ENCODE peak calls at places on chromosomes 6 and 20, in ten cellular contexts. O, C, D, S, W, P, A, Y, H and E are unnamed samples.

GRCh38 chr6:159790947-159791598 is 806 bp downstream of the MRPL18 start:
- DNase-seq in O (no peak), C (no peak), D (no peak), S (no peak), W (peak), P (no peak), A (peak), Y (no peak), H (no peak), E (no peak)

GRCh38 chr6:93248591-93248990 is 170.8 kb downstream of the EPHA7 start:
- DNase-seq in O (no peak), C (no peak), D (no peak), S (no peak), W (no peak), P (no peak), A (peak), Y (no peak), H (no peak), E (peak)

GRCh38 chr6:107271208-107271790 is 156.0 kb upstream of the BEND3 start:
- DNase-seq in O (no peak), C (no peak), D (no peak), S (no peak), W (no peak), P (no peak), A (no peak), Y (no peak), H (no peak), E (no peak)

GRCh38 chr6:40293824-40294188 is 293.4 kb downstream of the LRFN2 start:
- DNase-seq in O (no peak), C (no peak), D (no peak), S (no peak), W (peak), P (no peak), A (no peak), Y (no peak), H (no peak), E (no peak)

GRCh38 chr20:53582574-53583351 is 10.9 kb downstream of the ZNF217 start:
- DNase-seq in O (no peak), C (peak), D (peak), S (peak), W (peak), P (peak), A (peak), Y (peak), H (peak), E (peak)

GRCh38 chr6:112357801-112358200 is 10.7 kb downstream of the RFPL4B start:
- DNase-seq in O (no peak), C (peak), D (no peak), S (no peak), W (no peak), P (peak), A (peak), Y (peak), H (peak), E (peak)

GRCh38 chr6:139708342-139709199 is 334.1 kb upstream of the CITED2 start:
- DNase-seq in O (no peak), C (peak), D (peak), S (no peak), W (no peak), P (peak), A (peak), Y (peak), H (peak), E (peak)

GRCh38 chr6:137692806-137693205 is 174.3 kb upstream of the TNFAIP3 start:
- DNase-seq in O (no peak), C (peak), D (no peak), S (no peak), W (no peak), P (peak), A (peak), Y (no peak), H (no peak), E (no peak)

GRCh38 chr6:139540276-139540675 is 165.8 kb upstream of the CITED2 start:
- DNase-seq in O (no peak), C (peak), D (no peak), S (peak), W (no peak), P (peak), A (peak), Y (peak), H (peak), E (peak)

GRCh38 chr20:1555952-1556351 is 1.6 kb downstream of the SIRPD start:
- DNase-seq in O (no peak), C (no peak), D (no peak), S (no peak), W (no peak), P (no peak), A (no peak), Y (no peak), H (no peak), E (no peak)

GRCh38 chr20:61949714-61950630 is 115.7 kb downstream of the TAF4 start:
- DNase-seq in O (peak), C (no peak), D (no peak), S (peak), W (no peak), P (no peak), A (no peak), Y (no peak), H (no peak), E (no peak)

GRCh38 chr6:2307794-2308193 is 62.4 kb upstream of the GMDS start:
- DNase-seq in O (no peak), C (no peak), D (no peak), S (no peak), W (no peak), P (no peak), A (no peak), Y (no peak), H (no peak), E (no peak)

GRCh38 chr6:27810768-27811298 is 101.4 kb downstream of the OR2B2 start:
- DNase-seq in O (no peak), C (no peak), D (no peak), S (no peak), W (no peak), P (no peak), A (no peak), Y (no peak), H (no peak), E (no peak)

GRCh38 chr6:72182337-72183246 is 296.2 kb downstream of the RIMS1 start:
- DNase-seq in O (no peak), C (peak), D (no peak), S (no peak), W (peak), P (peak), A (peak), Y (peak), H (no peak), E (peak)
- H3K4me3 ChIP-seq in O (peak), C (peak), D (peak), S (no peak), W (peak), P (peak), A (peak), Y (peak), H (peak), E (peak)

GRCh38 chr6:35026434-35027222 is 114.5 kb downstream of the TCP11 start:
- DNase-seq in O (no peak), C (peak), D (no peak), S (no peak), W (no peak), P (no peak), A (no peak), Y (peak), H (no peak), E (no peak)

GRCh38 chr6:35024601-35025054 is 116.5 kb downstream of the TCP11 start:
- DNase-seq in O (peak), C (peak), D (peak), S (no peak), W (peak), P (peak), A (peak), Y (peak), H (no peak), E (peak)

GRCh38 chr6:35023601-35024000 is 117.5 kb downstream of the TCP11 start:
- DNase-seq in O (no peak), C (no peak), D (no peak), S (no peak), W (no peak), P (no peak), A (no peak), Y (no peak), H (no peak), E (no peak)

GRCh38 chr6:35027807-35028206 is 113.3 kb downstream of the TCP11 start:
- DNase-seq in O (no peak), C (no peak), D (no peak), S (no peak), W (no peak), P (no peak), A (no peak), Y (no peak), H (no peak), E (no peak)

DNA sequence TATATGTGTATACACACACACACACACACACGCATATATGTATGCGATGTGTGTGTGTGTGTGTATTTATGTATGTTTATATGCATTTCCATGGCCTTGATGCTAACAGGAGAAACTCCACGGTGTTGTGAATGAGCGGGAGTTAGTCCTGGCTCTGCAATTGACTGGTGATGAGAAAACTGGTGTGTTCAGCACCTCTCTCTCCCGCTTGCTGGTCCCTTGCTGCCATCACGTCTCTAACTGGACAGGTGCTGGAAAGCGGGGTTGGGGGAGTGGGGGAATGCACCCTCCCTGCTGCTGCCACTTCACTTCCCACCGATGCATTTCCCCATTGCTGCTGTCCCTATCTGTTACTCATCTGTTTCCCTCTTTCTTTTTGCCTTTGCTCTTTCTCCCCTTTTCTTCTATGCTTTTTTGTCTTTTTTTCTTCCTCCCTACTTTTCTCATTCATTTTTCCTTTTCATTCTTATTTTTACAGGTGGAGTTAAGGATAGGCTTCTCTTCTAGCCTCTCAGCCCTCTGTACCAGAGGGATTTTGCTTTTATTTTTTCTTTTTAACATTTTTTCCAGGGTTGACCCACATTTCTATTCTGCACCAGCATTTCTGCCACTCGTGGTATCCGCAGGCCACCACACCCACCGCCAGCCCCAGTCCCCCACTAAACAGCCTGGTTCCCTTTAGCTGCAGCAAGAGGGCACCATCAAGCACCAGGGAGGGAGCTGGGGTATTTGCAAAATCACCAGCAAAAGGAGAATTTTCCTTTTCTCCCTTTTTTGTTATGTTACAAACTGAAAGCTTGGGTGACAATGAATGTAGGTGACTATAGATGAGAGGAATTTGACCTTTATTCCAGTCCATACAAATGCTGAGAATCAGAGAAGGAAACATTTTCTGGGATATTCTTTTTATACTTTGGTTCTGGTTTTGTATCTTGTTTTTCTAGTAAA is 115.6 kb downstream of the TCP11 start:
- DNase-seq in O (no peak), C (no peak), D (no peak), S (no peak), W (peak), P (no peak), A (no peak), Y (peak), H (no peak), E (no peak)
- TF ChIP-seq CTCF in O (peak), C (peak), D (peak), S (no peak), W (peak), P (peak), A (peak), Y (peak), H (peak), E (peak)

DNA sequence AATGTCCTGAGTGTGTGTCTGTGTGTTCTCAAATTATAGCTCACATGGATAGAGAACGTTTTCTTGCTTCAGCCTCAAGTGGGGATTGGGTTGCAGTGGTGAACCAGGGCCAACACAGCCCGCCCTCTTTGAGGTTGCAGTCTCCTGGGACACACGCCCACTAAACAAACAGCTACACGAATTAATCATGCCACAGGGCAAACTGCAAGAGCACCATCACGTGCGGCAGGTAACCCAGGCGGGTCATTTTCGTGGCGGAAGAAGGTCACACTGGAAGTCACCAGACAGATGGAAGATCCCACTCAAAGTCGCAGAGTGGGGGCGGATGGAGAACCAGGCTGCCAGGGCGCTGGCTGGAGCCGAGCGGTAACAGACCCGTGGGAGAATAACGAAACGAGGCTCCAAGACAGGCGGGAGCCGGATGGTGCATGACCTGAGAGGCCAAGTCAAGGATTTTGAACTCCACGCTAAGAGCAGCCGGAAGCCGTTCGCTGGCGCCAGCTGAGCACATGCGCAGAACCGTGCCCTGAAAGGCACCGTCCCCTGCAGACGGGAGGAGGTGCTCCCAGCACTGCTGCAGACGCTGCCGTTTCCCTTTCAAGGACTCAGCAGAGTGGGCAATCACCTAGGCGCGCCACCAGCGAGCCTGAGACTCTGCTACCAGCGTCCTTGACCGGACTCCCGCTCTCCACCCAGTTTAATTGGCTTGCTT is 10.7 kb downstream of the DLL1 start:
- DNase-seq in O (peak), C (no peak), D (no peak), S (peak), W (peak), P (peak), A (no peak), Y (peak), H (no peak), E (peak)
- H3K4me3 ChIP-seq in O (peak), C (peak), D (peak), S (peak), W (no peak), P (peak), A (peak), Y (peak), H (peak), E (peak)

GRCh38 chr6:169751242-169752073 is at the start of the genes DYNLT2 and ERMARD:
- DNase-seq in O (peak), C (peak), D (peak), S (peak), W (peak), P (peak), A (peak), Y (peak), H (peak), E (peak)
- TF ChIP-seq CTCF in O (peak), C (peak), D (no peak), S (no peak), W (peak), P (peak), A (peak), Y (peak), H (no peak), E (peak)

DNA sequence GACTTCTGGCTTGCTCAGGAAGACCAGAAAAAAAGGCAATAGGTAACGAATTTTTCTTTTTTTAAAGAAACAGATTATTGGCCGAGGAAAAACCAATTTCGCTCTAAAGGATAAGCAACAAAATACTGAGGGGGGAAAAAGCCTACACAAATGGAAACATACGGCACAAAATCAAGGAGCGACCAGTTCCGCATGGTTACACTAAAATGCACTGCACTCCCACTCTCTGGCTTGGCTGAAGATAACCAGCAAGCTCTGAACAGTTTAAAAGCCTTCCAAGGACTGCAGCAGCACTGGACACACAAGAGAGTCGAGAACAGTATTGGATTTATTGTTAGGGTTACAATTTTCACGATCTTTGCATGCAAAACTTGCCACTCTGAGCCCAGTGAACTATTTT is 881 bp upstream of the MAP7 start:
- DNase-seq in O (no peak), C (no peak), D (no peak), S (no peak), W (no peak), P (no peak), A (no peak), Y (no peak), H (no peak), E (no peak)
- H3K4me3 ChIP-seq in O (peak), C (no peak), D (no peak), S (no peak), W (peak), P (no peak), A (no peak), Y (peak), H (no peak), E (peak)

DNA sequence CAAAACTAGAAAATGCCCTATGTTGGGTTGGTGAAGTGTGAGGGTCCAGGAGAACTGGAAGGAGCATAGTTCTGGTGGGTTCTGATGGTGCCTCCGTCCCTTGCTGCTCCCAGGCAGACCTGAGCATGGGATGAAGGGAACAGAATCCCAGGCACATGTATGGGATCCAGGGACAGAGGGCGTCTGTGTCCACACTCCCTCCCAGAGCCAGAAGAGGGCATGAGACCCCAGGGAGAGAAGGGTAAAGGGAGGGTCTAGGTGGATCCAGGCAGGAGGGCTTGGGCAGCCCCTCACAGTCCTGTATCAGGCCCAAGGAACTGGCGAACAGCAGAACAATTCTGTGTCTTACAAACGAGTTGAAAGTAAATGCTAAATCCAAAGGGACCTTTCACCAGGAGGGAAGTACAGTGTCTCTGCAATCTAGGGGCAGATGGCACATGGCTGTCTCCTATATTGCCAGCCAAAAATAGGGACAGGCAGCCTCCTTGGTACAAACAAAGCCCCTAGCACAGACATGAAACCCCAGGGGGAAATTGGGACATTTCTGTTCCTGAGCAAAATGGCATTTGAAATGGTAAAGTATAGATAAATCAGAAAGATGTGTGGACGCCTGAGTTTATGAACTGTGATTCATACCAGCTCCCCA is 2.5 kb upstream of the BPIFA1 start:
- DNase-seq in O (no peak), C (no peak), D (no peak), S (no peak), W (peak), P (no peak), A (no peak), Y (no peak), H (no peak), E (no peak)
- TF ChIP-seq CTCF in O (no peak), C (no peak), D (no peak), S (no peak), W (peak), P (no peak), A (peak), Y (no peak), H (no peak), E (no peak)

DNA sequence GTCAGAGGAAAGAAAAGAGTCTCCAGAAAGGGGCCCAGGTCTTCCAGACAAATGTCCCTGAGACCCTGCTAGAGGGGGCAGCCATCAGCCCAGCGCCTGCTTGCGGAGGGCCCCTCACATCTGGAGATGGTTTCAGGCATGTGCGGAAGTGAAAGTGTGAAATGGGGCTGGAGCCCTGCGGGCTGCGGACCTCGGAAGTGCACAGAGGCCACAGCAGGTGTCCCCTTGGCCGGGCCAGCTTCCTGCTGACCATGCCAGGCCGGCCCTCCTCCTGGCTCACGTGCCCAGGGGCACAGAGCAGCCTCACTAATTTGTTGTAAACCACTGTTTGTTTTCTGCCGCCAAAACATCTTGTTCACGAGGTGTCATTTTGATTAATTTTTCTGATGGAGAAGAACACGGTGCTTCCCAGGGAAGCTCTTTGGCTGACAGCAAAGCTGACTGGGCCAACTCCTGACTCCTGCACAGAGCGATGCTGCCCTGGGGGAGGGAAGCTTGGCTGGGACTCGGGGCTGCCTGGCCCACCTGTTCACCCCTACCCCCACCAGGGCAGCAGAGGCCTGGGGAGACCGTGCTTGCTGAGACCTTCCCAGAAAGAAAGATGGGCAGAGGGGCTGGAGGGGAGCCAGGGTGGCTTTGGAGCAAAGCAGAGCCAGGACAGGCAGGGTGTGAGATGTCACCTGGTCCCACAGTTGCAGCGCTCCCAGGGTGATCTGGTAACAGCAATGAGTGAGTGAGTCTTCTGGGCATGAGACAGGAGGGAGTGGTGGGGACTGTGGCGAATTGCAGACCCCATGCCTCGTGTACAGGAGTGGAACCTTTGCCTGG is 54.2 kb downstream of the BCAS4 start:
- DNase-seq in O (no peak), C (no peak), D (no peak), S (no peak), W (peak), P (no peak), A (no peak), Y (no peak), H (no peak), E (peak)
- H3K4me3 ChIP-seq in O (peak), C (no peak), D (no peak), S (no peak), W (no peak), P (no peak), A (no peak), Y (no peak), H (no peak), E (peak)

GRCh38 chr6:6696867-6697531 is 108.5 kb downstream of the LY86 start:
- DNase-seq in O (peak), C (peak), D (no peak), S (no peak), W (peak), P (peak), A (peak), Y (peak), H (no peak), E (peak)
- TF ChIP-seq CTCF in O (peak), C (peak), D (peak), S (no peak), W (peak), P (peak), A (peak), Y (peak), H (peak), E (peak)

GRCh38 chr20:59933849-59934585 is 580 bp upstream of the SYCP2 start:
- DNase-seq in O (peak), C (peak), D (no peak), S (peak), W (peak), P (peak), A (peak), Y (peak), H (no peak), E (peak)
- H3K4me3 ChIP-seq in O (peak), C (peak), D (peak), S (peak), W (peak), P (peak), A (peak), Y (peak), H (peak), E (peak)